ENCODE peak calls at places on chromosome 13, in six cellular contexts. One of them, this sample, is unnamed. For H3K4me1, the result is how much of the 10 kb centered on the place peaks cover.

GRCh38 chr13:81927347-81927746 is 1586.4 kb upstream of the SPRY2 start:
- DNase-seq in psoas muscle: no peak
- DNase-seq in ascending aorta: no peak
- DNase-seq in right lobe of liver: no peak
- DNase-seq in iPS DF 6.9: no peak
- DNase-seq in trophoblast cell: no peak
- DNase-seq in this sample: no peak

GRCh38 chr13:72004975-72005374 is 138.0 kb upstream of the DACH1 start:
- DNase-seq in ascending aorta: no peak
- DNase-seq in trophoblast cell: no peak
- DNase-seq in iPS DF 6.9: no peak
- DNase-seq in psoas muscle: no peak
- DNase-seq in right lobe of liver: no peak
- DNase-seq in this sample: no peak

GRCh38 chr13:66114127-66114526 is 1116.0 kb downstream of the PCDH9 start:
- DNase-seq in psoas muscle: no peak
- DNase-seq in iPS DF 6.9: no peak
- DNase-seq in ascending aorta: no peak
- DNase-seq in right lobe of liver: no peak
- DNase-seq in trophoblast cell: no peak
- DNase-seq in this sample: no peak

GRCh38 chr13:66994097-66994496 is 236.0 kb downstream of the PCDH9 start:
- DNase-seq in ascending aorta: peak
- DNase-seq in psoas muscle: peak
- DNase-seq in trophoblast cell: no peak
- DNase-seq in iPS DF 6.9: peak
- DNase-seq in right lobe of liver: peak
- DNase-seq in this sample: peak

GRCh38 chr13:74562381-74562780 is 428.2 kb upstream of the KLF12 start:
- DNase-seq in psoas muscle: no peak
- DNase-seq in ascending aorta: no peak
- DNase-seq in trophoblast cell: no peak
- DNase-seq in right lobe of liver: no peak
- DNase-seq in iPS DF 6.9: no peak
- DNase-seq in this sample: no peak

GRCh38 chr13:112222971-112223370 is 153.2 kb upstream of the SPACA7 start:
- DNase-seq in trophoblast cell: no peak
- DNase-seq in ascending aorta: no peak
- DNase-seq in right lobe of liver: no peak
- DNase-seq in iPS DF 6.9: no peak
- DNase-seq in psoas muscle: no peak
- DNase-seq in this sample: no peak

GRCh38 chr13:73070451-73070850 is 11.6 kb downstream of the KLF5 start:
- DNase-seq in trophoblast cell: no peak
- DNase-seq in iPS DF 6.9: no peak
- DNase-seq in ascending aorta: no peak
- DNase-seq in right lobe of liver: no peak
- DNase-seq in psoas muscle: no peak
- DNase-seq in this sample: no peak

GRCh38 chr13:95601216-95601615 is 43.3 kb downstream of the DZIP1 start:
- DNase-seq in trophoblast cell: no peak
- DNase-seq in iPS DF 6.9: no peak
- DNase-seq in right lobe of liver: no peak
- DNase-seq in ascending aorta: no peak
- DNase-seq in psoas muscle: no peak
- DNase-seq in this sample: no peak

GRCh38 chr13:64546371-64546770 is 2683.8 kb downstream of the PCDH9 start:
- DNase-seq in ascending aorta: no peak
- DNase-seq in right lobe of liver: no peak
- DNase-seq in psoas muscle: no peak
- DNase-seq in iPS DF 6.9: no peak
- DNase-seq in trophoblast cell: no peak
- DNase-seq in this sample: no peak

GRCh38 chr13:20429682-20430081 is 96.0 kb downstream of the CRYL1 start:
- DNase-seq in ascending aorta: no peak
- DNase-seq in trophoblast cell: no peak
- DNase-seq in psoas muscle: no peak
- DNase-seq in iPS DF 6.9: no peak
- DNase-seq in right lobe of liver: no peak
- DNase-seq in this sample: no peak

GRCh38 chr13:113749507-113749906 is 9.5 kb upstream of the TMEM255B start:
- DNase-seq in iPS DF 6.9: no peak
- DNase-seq in psoas muscle: no peak
- DNase-seq in right lobe of liver: no peak
- DNase-seq in trophoblast cell: no peak
- DNase-seq in ascending aorta: no peak
- DNase-seq in this sample: no peak

GRCh38 chr13:47672982-47673670 is 327.9 kb downstream of the SUCLA2 start:
- DNase-seq in psoas muscle: no peak
- DNase-seq in trophoblast cell: peak
- DNase-seq in iPS DF 6.9: no peak
- DNase-seq in right lobe of liver: no peak
- DNase-seq in ascending aorta: no peak
- DNase-seq in this sample: no peak

GRCh38 chr13:33953781-33954180 is 135.8 kb downstream of the RFC3 start:
- DNase-seq in iPS DF 6.9: no peak
- DNase-seq in trophoblast cell: no peak
- DNase-seq in psoas muscle: no peak
- DNase-seq in ascending aorta: no peak
- DNase-seq in right lobe of liver: no peak
- DNase-seq in this sample: no peak

GRCh38 chr13:42275506-42275905 is 3.6 kb downstream of the AKAP11 start:
- DNase-seq in trophoblast cell: no peak
- DNase-seq in psoas muscle: no peak
- DNase-seq in right lobe of liver: no peak
- DNase-seq in iPS DF 6.9: no peak
- DNase-seq in ascending aorta: no peak
- DNase-seq in this sample: no peak

GRCh38 chr13:97889803-97890202 is 63.7 kb upstream of the IPO5 start:
- DNase-seq in iPS DF 6.9: no peak
- DNase-seq in ascending aorta: no peak
- DNase-seq in trophoblast cell: no peak
- DNase-seq in right lobe of liver: no peak
- DNase-seq in psoas muscle: peak
- DNase-seq in this sample: no peak

GRCh38 chr13:77752512-77753069 is 55.1 kb downstream of the SLAIN1 start:
- DNase-seq in psoas muscle: no peak
- DNase-seq in iPS DF 6.9: no peak
- DNase-seq in trophoblast cell: peak
- DNase-seq in right lobe of liver: no peak
- DNase-seq in ascending aorta: no peak
- DNase-seq in this sample: no peak

GRCh38 chr13:21009036-21009435 is 52.4 kb downstream of the LATS2 start:
- DNase-seq in ascending aorta: no peak
- DNase-seq in trophoblast cell: no peak
- DNase-seq in psoas muscle: no peak
- DNase-seq in right lobe of liver: no peak
- DNase-seq in iPS DF 6.9: no peak
- DNase-seq in this sample: no peak

GRCh38 chr13:32731576-32731975 is 145.3 kb downstream of the PDS5B start:
- DNase-seq in right lobe of liver: no peak
- DNase-seq in iPS DF 6.9: no peak
- DNase-seq in psoas muscle: no peak
- DNase-seq in trophoblast cell: no peak
- DNase-seq in ascending aorta: no peak
- DNase-seq in this sample: no peak

GRCh38 chr13:92012787-92013186 is 614.4 kb downstream of the GPC5 start:
- DNase-seq in right lobe of liver: no peak
- DNase-seq in trophoblast cell: no peak
- DNase-seq in ascending aorta: no peak
- DNase-seq in psoas muscle: peak
- DNase-seq in iPS DF 6.9: no peak
- DNase-seq in this sample: no peak

GRCh38 chr13:95193509-95194230 is 107.6 kb downstream of the ABCC4 start:
- DNase-seq in ascending aorta: no peak
- DNase-seq in psoas muscle: no peak
- DNase-seq in iPS DF 6.9: no peak
- DNase-seq in trophoblast cell: no peak
- DNase-seq in right lobe of liver: no peak
- DNase-seq in this sample: no peak

GRCh38 chr13:112042496-112042895 is 24.5 kb upstream of the SOX1 start:
- DNase-seq in trophoblast cell: no peak
- DNase-seq in iPS DF 6.9: no peak
- DNase-seq in psoas muscle: no peak
- DNase-seq in right lobe of liver: no peak
- DNase-seq in ascending aorta: no peak
- DNase-seq in this sample: no peak

GRCh38 chr13:46168341-46168740 is 13.6 kb downstream of the LCP1 start:
- DNase-seq in trophoblast cell: peak
- DNase-seq in iPS DF 6.9: no peak
- DNase-seq in ascending aorta: peak
- DNase-seq in right lobe of liver: peak
- DNase-seq in psoas muscle: no peak
- DNase-seq in this sample: no peak

GRCh38 chr13:77429320-77430142 is 102.6 kb upstream of the MYCBP2 start:
- DNase-seq in trophoblast cell: no peak
- DNase-seq in ascending aorta: no peak
- DNase-seq in right lobe of liver: no peak
- DNase-seq in iPS DF 6.9: no peak
- DNase-seq in psoas muscle: no peak
- DNase-seq in this sample: no peak

GRCh38 chr13:44819762-44820161 is 169.5 kb downstream of the NUFIP1 start:
- DNase-seq in right lobe of liver: no peak
- DNase-seq in trophoblast cell: no peak
- DNase-seq in psoas muscle: no peak
- DNase-seq in ascending aorta: no peak
- DNase-seq in iPS DF 6.9: no peak
- DNase-seq in this sample: no peak

GRCh38 chr13:93762703-93763102 is 536.1 kb downstream of the GPC6 start:
- DNase-seq in psoas muscle: no peak
- DNase-seq in right lobe of liver: no peak
- DNase-seq in ascending aorta: no peak
- DNase-seq in iPS DF 6.9: no peak
- DNase-seq in trophoblast cell: no peak
- DNase-seq in this sample: no peak

GRCh38 chr13:110240943-110241342 is 66.0 kb downstream of the COL4A1 start:
- DNase-seq in right lobe of liver: no peak
- DNase-seq in psoas muscle: no peak
- DNase-seq in trophoblast cell: no peak
- DNase-seq in ascending aorta: peak
- DNase-seq in iPS DF 6.9: no peak
- DNase-seq in this sample: no peak

GRCh38 chr13:63107163-63107935 is 1691.7 kb upstream of the PCDH20 start:
- DNase-seq in ascending aorta: no peak
- DNase-seq in right lobe of liver: no peak
- DNase-seq in psoas muscle: no peak
- DNase-seq in trophoblast cell: no peak
- DNase-seq in iPS DF 6.9: no peak
- DNase-seq in this sample: no peak

GRCh38 chr13:112174476-112175110 is 107.6 kb downstream of the SOX1 start:
- DNase-seq in ascending aorta: no peak
- DNase-seq in trophoblast cell: no peak
- DNase-seq in psoas muscle: no peak
- DNase-seq in iPS DF 6.9: no peak
- DNase-seq in right lobe of liver: no peak
- DNase-seq in this sample: no peak

GRCh38 chr13:40116008-40116407 is 460.5 kb downstream of the COG6 start:
- DNase-seq in right lobe of liver: peak
- DNase-seq in trophoblast cell: peak
- DNase-seq in ascending aorta: peak
- DNase-seq in iPS DF 6.9: no peak
- DNase-seq in psoas muscle: no peak
- DNase-seq in this sample: peak
- H3K27ac ChIP-seq in right lobe of liver: peak
- H3K27ac ChIP-seq in trophoblast cell: peak
- H3K27ac ChIP-seq in ascending aorta: peak
- H3K27ac ChIP-seq in iPS DF 6.9: no peak
- H3K27ac ChIP-seq in psoas muscle: no peak
- H3K27ac ChIP-seq in this sample: peak

GRCh38 chr13:106163426-106163825 is 372.0 kb downstream of the EFNB2 start:
- DNase-seq in right lobe of liver: no peak
- DNase-seq in psoas muscle: no peak
- DNase-seq in ascending aorta: no peak
- DNase-seq in trophoblast cell: peak
- DNase-seq in iPS DF 6.9: no peak
- DNase-seq in this sample: no peak
- H3K4me1 ChIP-seq in right lobe of liver: under half
- H3K4me1 ChIP-seq in psoas muscle: under half
- H3K4me1 ChIP-seq in ascending aorta: under half
- H3K4me1 ChIP-seq in trophoblast cell: under half
- H3K4me1 ChIP-seq in iPS DF 6.9: under half
- H3K4me1 ChIP-seq in this sample: under half

DNA sequence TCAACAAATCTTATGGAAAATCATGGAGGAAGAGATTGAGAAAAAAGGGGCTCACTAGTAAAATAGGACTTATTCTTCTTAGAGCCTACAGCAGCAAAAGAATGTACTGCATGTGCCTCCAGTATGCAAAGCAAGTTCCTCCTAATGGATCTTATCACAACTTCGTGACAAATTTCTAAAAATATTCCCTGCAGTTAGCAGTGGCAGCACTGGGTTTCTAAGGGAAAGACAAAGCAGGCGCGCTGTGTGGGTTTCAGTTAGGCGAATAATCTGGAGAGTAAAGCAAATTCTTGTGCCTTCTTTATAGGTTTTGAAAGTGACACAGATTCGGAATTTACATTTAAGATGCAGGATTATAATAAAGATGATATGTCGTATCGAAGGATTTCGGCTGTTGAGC is 167.9 kb downstream of the LMO7 start:
- DNase-seq in right lobe of liver: no peak
- DNase-seq in psoas muscle: no peak
- DNase-seq in ascending aorta: no peak
- DNase-seq in trophoblast cell: no peak
- DNase-seq in iPS DF 6.9: no peak
- DNase-seq in this sample: no peak
- H3K27ac ChIP-seq in right lobe of liver: no peak
- H3K27ac ChIP-seq in psoas muscle: peak
- H3K27ac ChIP-seq in ascending aorta: peak
- H3K27ac ChIP-seq in trophoblast cell: no peak
- H3K27ac ChIP-seq in iPS DF 6.9: peak
- H3K27ac ChIP-seq in this sample: no peak

GRCh38 chr13:40961224-40961623 is 57.9 kb downstream of the ELF1 start:
- DNase-seq in psoas muscle: no peak
- DNase-seq in iPS DF 6.9: no peak
- DNase-seq in ascending aorta: no peak
- DNase-seq in right lobe of liver: no peak
- DNase-seq in trophoblast cell: no peak
- DNase-seq in this sample: no peak
- H3K4me1 ChIP-seq in psoas muscle: under half
- H3K4me1 ChIP-seq in iPS DF 6.9: under half
- H3K4me1 ChIP-seq in ascending aorta: under half
- H3K4me1 ChIP-seq in right lobe of liver: under half
- H3K4me1 ChIP-seq in trophoblast cell: under half
- H3K4me1 ChIP-seq in this sample: under half

GRCh38 chr13:23673354-23673753 is 103.1 kb downstream of the TNFRSF19 start:
- DNase-seq in trophoblast cell: no peak
- DNase-seq in ascending aorta: no peak
- DNase-seq in psoas muscle: no peak
- DNase-seq in iPS DF 6.9: no peak
- DNase-seq in right lobe of liver: no peak
- DNase-seq in this sample: no peak

GRCh38 chr13:23671367-23671766 is 101.2 kb downstream of the TNFRSF19 start:
- DNase-seq in psoas muscle: no peak
- DNase-seq in trophoblast cell: no peak
- DNase-seq in iPS DF 6.9: no peak
- DNase-seq in ascending aorta: no peak
- DNase-seq in right lobe of liver: no peak
- DNase-seq in this sample: no peak

GRCh38 chr13:23673867-23674605 is 103.8 kb downstream of the TNFRSF19 start:
- DNase-seq in iPS DF 6.9: no peak
- DNase-seq in right lobe of liver: no peak
- DNase-seq in psoas muscle: no peak
- DNase-seq in ascending aorta: no peak
- DNase-seq in trophoblast cell: no peak
- DNase-seq in this sample: no peak

GRCh38 chr13:23671902-23672301 is 101.7 kb downstream of the TNFRSF19 start:
- DNase-seq in trophoblast cell: no peak
- DNase-seq in right lobe of liver: no peak
- DNase-seq in ascending aorta: no peak
- DNase-seq in iPS DF 6.9: no peak
- DNase-seq in psoas muscle: no peak
- DNase-seq in this sample: no peak

GRCh38 chr13:23672616-23673015 is 102.4 kb downstream of the TNFRSF19 start:
- DNase-seq in psoas muscle: no peak
- DNase-seq in iPS DF 6.9: no peak
- DNase-seq in right lobe of liver: no peak
- DNase-seq in ascending aorta: no peak
- DNase-seq in trophoblast cell: no peak
- DNase-seq in this sample: no peak
- H3K27ac ChIP-seq in psoas muscle: no peak
- H3K27ac ChIP-seq in iPS DF 6.9: no peak
- H3K27ac ChIP-seq in right lobe of liver: no peak
- H3K27ac ChIP-seq in ascending aorta: no peak
- H3K27ac ChIP-seq in trophoblast cell: no peak
- H3K27ac ChIP-seq in this sample: no peak